ENCODE peak calls at places on chromosomes 5 and 9, in nine cellular contexts. L is DND-41; P is T-helper 17 cell; N is CD8-positive, alpha-beta memory T cell; A is heart right ventricle; X is activated naive CD4-positive, alpha-beta T cell; Z is iPS DF 6.9; B is NCI-H524; E is fibroblast of pulmonary artery. T is an unnamed sample.

GRCh38 chr5:175609504-175609903 is 48.4 kb upstream of the HRH2 start:
- DNase-seq in B (no peak), E (no peak), N (no peak), P (no peak), A (no peak), Z (no peak), X (no peak), L (no peak), T (no peak)

GRCh38 chr9:2181794-2182193 is 166.6 kb downstream of the SMARCA2 start:
- DNase-seq in N (no peak), A (no peak), P (no peak), Z (peak; percentile 58), E (peak; percentile 42), X (no peak), B (no peak), L (peak; percentile 27), T (peak; percentile 69)

GRCh38 chr5:95619096-95619495 is 791 bp upstream of the GPR150 start:
- DNase-seq in A (no peak), Z (no peak), B (no peak), X (no peak), N (no peak), P (no peak), E (peak; percentile 86), L (no peak), T (no peak)

GRCh38 chr5:8897316-8897715 is 648.6 kb downstream of the SEMA5A start:
- DNase-seq in N (no peak), Z (no peak), P (no peak), B (no peak), L (no peak), X (no peak), E (no peak), A (no peak), T (no peak)

GRCh38 chr5:75336625-75337336 is at the start of gene HMGCR:
- DNase-seq in B (peak; percentile 97), A (peak; percentile 97), P (peak; percentile 89), L (peak; percentile 98), X (peak; percentile 91), Z (peak; percentile 99), N (peak; percentile 97), E (peak; percentile 100), T (peak; percentile 96)

GRCh38 chr9:133347515-133347984 is 381 bp downstream of the MED22 start:
- DNase-seq in X (no peak), N (peak; percentile 45), Z (no peak), A (peak; percentile 46), L (no peak), P (peak; percentile 24), B (no peak), E (peak; percentile 39), T (no peak)

GRCh38 chr5:116492016-116492623 is 82.5 kb downstream of the SEMA6A start:
- DNase-seq in L (peak; percentile 69), X (no peak), A (no peak), N (no peak), E (peak; percentile 96), Z (no peak), B (no peak), P (no peak), T (no peak)

GRCh38 chr9:122445155-122445749 is 32.5 kb downstream of the OR1J1 start:
- DNase-seq in Z (no peak), L (no peak), E (peak; percentile 89), B (no peak), N (no peak), A (no peak), P (no peak), X (no peak), T (no peak)

GRCh38 chr5:132184588-132184987 is 43.1 kb downstream of the P4HA2 start:
- DNase-seq in N (no peak), A (no peak), E (no peak), P (no peak), X (no peak), Z (no peak), B (no peak), L (no peak), T (no peak)

GRCh38 chr5:14902826-14903560 is 31.4 kb upstream of the ANKH start:
- DNase-seq in A (no peak), E (no peak), L (no peak), X (no peak), N (no peak), B (no peak), Z (no peak), P (no peak), T (no peak)

GRCh38 chr9:130359819-130360218 is 84.9 kb upstream of the ASS1 start:
- DNase-seq in E (no peak), X (no peak), P (no peak), L (no peak), N (no peak), A (no peak), B (no peak), Z (no peak), T (no peak)

GRCh38 chr9:120344230-120344629 is 235.7 kb downstream of the CDK5RAP2 start:
- DNase-seq in N (no peak), X (no peak), Z (no peak), B (no peak), A (no peak), P (no peak), E (peak; percentile 75), L (no peak), T (no peak)

GRCh38 chr5:172235132-172235780 is 41.3 kb downstream of the EFCAB9 start:
- DNase-seq in E (peak; percentile 14), P (no peak), B (no peak), Z (no peak), A (no peak), X (no peak), L (no peak), N (no peak), T (no peak)

GRCh38 chr5:171968512-171968911 is 37.9 kb downstream of the FBXW11 start:
- DNase-seq in Z (no peak), B (no peak), P (no peak), E (no peak), N (no peak), L (peak; percentile 29), X (no peak), A (no peak), T (no peak)

GRCh38 chr5:80216753-80217596 is 38.9 kb downstream of the SERINC5 start:
- DNase-seq in L (no peak), N (no peak), A (peak; percentile 68), P (no peak), B (no peak), X (no peak), Z (no peak), E (no peak), T (no peak)

GRCh38 chr5:134029156-134029555 is 24.4 kb upstream of the VDAC1 start:
- DNase-seq in L (no peak), A (no peak), B (no peak), Z (no peak), P (no peak), E (peak; percentile 83), N (no peak), X (no peak), T (no peak)

T was measured in NT2/D1.